ENCODE peak calls at places on chromosome 13, in ten cellular contexts. Q is GM23338, M is ovary, D is PC-9, A is IMR-90, L is stomach, G is A549, V is heart left ventricle, R is colonic mucosa, P is H1. W is an unnamed sample.

GRCh38 chr13:30862707-30863106 is 43.4 kb upstream of the MEDAG start:
- DNase-seq in R (no peak), A (no peak), P (no peak), D (no peak), Q (peak), M (peak), V (peak), L (no peak), G (no peak), W (no peak)

GRCh38 chr13:47038196-47038595 is 141.3 kb upstream of the HTR2A start:
- DNase-seq in Q (no peak), G (no peak), V (no peak), D (no peak), R (no peak), A (peak), M (no peak), L (no peak), P (no peak), W (no peak)

GRCh38 chr13:80923907-80924306 is 583.0 kb upstream of the SPRY2 start:
- DNase-seq in A (no peak), Q (peak), M (no peak), L (no peak), R (no peak), D (no peak), P (no peak), G (no peak), V (no peak), W (no peak)

GRCh38 chr13:43934273-43934672 is 54.6 kb downstream of the LACC1 start:
- DNase-seq in L (no peak), G (peak), R (no peak), P (no peak), M (no peak), Q (no peak), D (no peak), V (no peak), A (peak), W (no peak)

GRCh38 chr13:41599619-41600018 is 142.3 kb downstream of the RGCC start:
- DNase-seq in R (no peak), D (no peak), L (no peak), M (no peak), Q (no peak), V (no peak), A (no peak), P (no peak), G (no peak), W (no peak)

GRCh38 chr13:81305928-81306327 is 965.0 kb upstream of the SPRY2 start:
- DNase-seq in L (no peak), Q (no peak), G (no peak), D (no peak), P (no peak), A (no peak), V (no peak), M (no peak), R (no peak), W (no peak)

GRCh38 chr13:81929988-81930387 is 1589.1 kb upstream of the SPRY2 start:
- DNase-seq in M (no peak), R (no peak), G (peak), A (no peak), V (no peak), L (no peak), P (no peak), D (no peak), Q (peak), W (no peak)

GRCh38 chr13:46698910-46699460 is 98.0 kb downstream of the ESD start:
- DNase-seq in Q (no peak), D (no peak), L (no peak), M (no peak), R (no peak), A (peak), P (no peak), G (no peak), V (no peak), W (no peak)

GRCh38 chr13:32010137-32010536 is 21.4 kb upstream of the FRY start:
- DNase-seq in P (no peak), G (no peak), V (no peak), A (peak), L (no peak), M (no peak), Q (no peak), D (no peak), R (no peak), W (peak)

GRCh38 chr13:79346300-79346914 is 59.6 kb downstream of the RBM26 start:
- DNase-seq in P (no peak), D (no peak), M (no peak), L (no peak), G (no peak), A (no peak), R (no peak), V (no peak), Q (no peak), W (peak)

GRCh38 chr13:31468114-31468902 is 268.5 kb downstream of the B3GLCT start:
- DNase-seq in R (no peak), Q (peak), D (no peak), G (no peak), V (no peak), M (no peak), P (no peak), A (no peak), L (no peak), W (no peak)

GRCh38 chr13:111853766-111854165 is 213.2 kb upstream of the SOX1 start:
- DNase-seq in D (no peak), G (no peak), Q (no peak), L (no peak), A (no peak), R (no peak), M (no peak), V (no peak), P (no peak), W (no peak)

GRCh38 chr13:80924596-80924995 is 583.7 kb upstream of the SPRY2 start:
- DNase-seq in Q (no peak), P (no peak), R (no peak), D (no peak), L (no peak), A (no peak), M (no peak), V (no peak), G (no peak), W (no peak)

GRCh38 chr13:29411493-29411892 is 184.0 kb downstream of the SLC7A1 start:
- DNase-seq in A (no peak), P (no peak), M (no peak), G (no peak), L (no peak), V (no peak), Q (no peak), D (no peak), R (no peak), W (peak)

GRCh38 chr13:100334209-100334608 is 245.3 kb downstream of the PCCA start:
- DNase-seq in A (no peak), Q (no peak), D (no peak), G (no peak), R (no peak), L (no peak), V (no peak), P (no peak), M (no peak), W (no peak)

GRCh38 chr13:44141213-44141724 is 232.4 kb upstream of the SERP2 start:
- DNase-seq in D (peak), L (no peak), P (no peak), M (peak), Q (peak), R (peak), A (no peak), V (no peak), G (no peak), W (peak)

GRCh38 chr13:66657165-66657895 is 572.8 kb downstream of the PCDH9 start:
- DNase-seq in D (peak), R (no peak), G (peak), Q (peak), L (peak), P (no peak), A (peak), V (peak), M (peak), W (peak)

GRCh38 chr13:34589581-34589980 is 352.5 kb upstream of the NBEA start:
- DNase-seq in D (no peak), P (no peak), M (no peak), Q (no peak), A (no peak), L (no peak), R (no peak), V (no peak), G (no peak), W (no peak)

GRCh38 chr13:35791191-35791902 is 314.9 kb upstream of the MAB21L1 start:
- DNase-seq in R (no peak), L (no peak), A (peak), V (no peak), M (no peak), D (no peak), G (peak), Q (no peak), P (no peak), W (peak)

GRCh38 chr13:40597735-40598365 is 68.6 kb downstream of the FOXO1 start:
- DNase-seq in A (no peak), G (no peak), P (no peak), L (peak), R (no peak), Q (peak), M (no peak), V (no peak), D (peak), W (no peak)

GRCh38 chr13:21998279-21998678 is 327.4 kb downstream of the FGF9 start:
- DNase-seq in V (no peak), L (no peak), Q (peak), D (no peak), G (no peak), R (no peak), A (no peak), M (no peak), P (no peak), W (no peak)

GRCh38 chr13:31860002-31860401 is 120.7 kb downstream of the RXFP2 start:
- DNase-seq in D (no peak), M (peak), Q (no peak), A (no peak), R (no peak), G (no peak), P (no peak), L (no peak), V (no peak), W (no peak)

GRCh38 chr13:100389617-100390016 is 199.0 kb downstream of the GGACT start:
- DNase-seq in G (no peak), V (no peak), D (no peak), R (no peak), Q (no peak), L (no peak), A (no peak), M (no peak), P (no peak), W (no peak)

GRCh38 chr13:73045036-73045435 is 13.8 kb upstream of the KLF5 start:
- DNase-seq in D (no peak), L (no peak), R (no peak), Q (no peak), A (no peak), P (no peak), G (no peak), V (no peak), M (no peak), W (no peak)

GRCh38 chr13:38755792-38756191 is 68.9 kb downstream of the FREM2 start:
- DNase-seq in M (no peak), L (peak), P (no peak), R (no peak), G (no peak), A (no peak), D (no peak), Q (no peak), V (no peak), W (no peak)

GRCh38 chr13:42453091-42453645 is 120.8 kb upstream of the TNFSF11 start:
- DNase-seq in Q (no peak), A (no peak), P (no peak), M (no peak), D (no peak), V (no peak), R (no peak), G (no peak), L (no peak), W (no peak)

GRCh38 chr13:100108913-100109507 is 20.1 kb downstream of the PCCA start:
- DNase-seq in L (no peak), A (peak), G (no peak), Q (no peak), M (no peak), R (no peak), D (no peak), V (no peak), P (no peak), W (peak)

GRCh38 chr13:40692946-40693345 is 26.5 kb upstream of the FOXO1 start:
- DNase-seq in R (no peak), Q (no peak), D (peak), L (no peak), G (no peak), A (no peak), M (no peak), V (no peak), P (no peak), W (no peak)

GRCh38 chr13:57874530-57874929 is 243.0 kb downstream of the PCDH17 start:
- DNase-seq in Q (no peak), R (no peak), G (no peak), A (no peak), M (no peak), V (no peak), P (no peak), L (no peak), D (no peak), W (no peak)

GRCh38 chr13:34360702-34361101 is 542.8 kb downstream of the RFC3 start:
- DNase-seq in P (no peak), M (no peak), V (no peak), D (no peak), R (no peak), A (no peak), G (no peak), L (no peak), Q (no peak), W (no peak)

GRCh38 chr13:62483774-62484173 is 1068.1 kb upstream of the PCDH20 start:
- DNase-seq in R (no peak), Q (peak), P (no peak), A (peak), L (no peak), M (no peak), G (no peak), D (no peak), V (no peak), W (no peak)

GRCh38 chr13:75787249-75787940 is 151.3 kb downstream of the LMO7 start:
- DNase-seq in M (no peak), P (no peak), R (no peak), Q (no peak), L (no peak), D (no peak), G (peak), A (peak), V (no peak), W (peak)

GRCh38 chr13:42594577-42595571 is 20.9 kb downstream of the TNFSF11 start:
- DNase-seq in G (peak), R (peak), Q (peak), P (no peak), M (peak), V (no peak), A (peak), L (peak), D (peak), W (peak)

GRCh38 chr13:40211586-40211968 is 454.9 kb downstream of the FOXO1 start:
- DNase-seq in V (no peak), A (no peak), D (no peak), Q (no peak), R (no peak), G (no peak), L (no peak), M (no peak), P (no peak), W (no peak)

GRCh38 chr13:70255406-70255991 is 147.2 kb upstream of the KLHL1 start:
- DNase-seq in G (no peak), M (no peak), D (no peak), R (no peak), A (no peak), Q (no peak), L (no peak), V (peak), P (no peak), W (no peak)

GRCh38 chr13:56861472-56861871 is 279.2 kb upstream of the PRR20A start:
- DNase-seq in M (no peak), A (no peak), R (no peak), L (no peak), Q (no peak), D (no peak), P (no peak), G (no peak), V (no peak), W (no peak)

GRCh38 chr13:21139374-21139773 is 37.0 kb downstream of the SKA3 start:
- DNase-seq in L (no peak), D (no peak), G (no peak), Q (no peak), P (no peak), M (no peak), A (no peak), R (peak), V (no peak), W (no peak)

GRCh38 chr13:21060063-21060826 is 1.1 kb downstream of the LATS2 start:
- DNase-seq in L (peak), V (peak), P (no peak), A (peak), R (peak), G (peak), D (no peak), Q (peak), M (peak), W (peak)

GRCh38 chr13:35720290-35720689 is 243.8 kb upstream of the MAB21L1 start:
- DNase-seq in L (no peak), M (no peak), Q (no peak), D (no peak), G (no peak), P (no peak), R (no peak), V (no peak), A (no peak), W (no peak)

GRCh38 chr13:33015791-33016323 is 366 bp upstream of the KL start:
- DNase-seq in P (no peak), Q (peak), V (peak), R (peak), D (peak), M (peak), A (no peak), G (no peak), L (peak), W (no peak)
- H3K4me3 ChIP-seq in P (peak), Q (peak), V (peak), R (peak), D (peak), M (peak), A (no peak), G (peak), L (peak), W (no peak)

DNA sequence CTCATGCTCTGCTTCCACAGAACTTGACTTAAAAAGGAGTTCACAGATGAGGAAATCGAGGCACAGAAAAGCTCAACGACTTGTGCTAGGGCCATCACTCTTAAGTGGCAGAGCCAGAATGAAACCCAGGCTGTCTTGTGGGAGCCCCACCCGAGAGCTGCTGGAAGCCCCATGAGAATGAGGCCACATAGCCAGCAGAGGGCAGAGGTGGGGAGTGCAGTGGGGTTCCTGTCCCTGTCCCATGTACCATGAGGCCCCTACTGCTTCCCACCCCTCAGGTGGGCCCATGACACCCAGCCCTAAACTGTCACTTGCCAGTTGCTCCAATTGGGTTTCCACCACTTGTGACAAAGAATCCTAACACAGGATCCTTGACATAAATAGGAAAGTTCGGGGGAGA is 175.9 kb downstream of the IRS2 start:
- DNase-seq in A (no peak), P (peak), R (peak), L (peak), Q (peak), D (peak), M (peak), G (peak), V (peak), W (no peak)
- TF ChIP-seq CTCF in A (peak), P (peak), R (peak), L (no peak), Q (peak), D (peak), M (no peak), G (no peak), V (peak), W (peak)

GRCh38 chr13:37648604-37649003 is 50.0 kb upstream of the POSTN start:
- DNase-seq in V (no peak), L (no peak), D (no peak), A (peak), P (no peak), Q (no peak), R (no peak), M (no peak), G (no peak), W (peak)
- H3K4me3 ChIP-seq in V (no peak), L (no peak), D (no peak), A (no peak), P (no peak), Q (no peak), R (no peak), M (no peak), G (no peak), W (no peak)

GRCh38 chr13:113751491-113751890 is 7.5 kb upstream of the TMEM255B start:
- DNase-seq in G (no peak), Q (no peak), P (no peak), D (no peak), L (no peak), V (peak), A (no peak), R (no peak), M (no peak), W (no peak)

GRCh38 chr13:113753171-113753570 is 5.9 kb upstream of the TMEM255B start:
- DNase-seq in P (no peak), Q (no peak), G (no peak), L (no peak), D (no peak), M (no peak), A (no peak), R (no peak), V (peak), W (no peak)

GRCh38 chr13:113756441-113757097 is 2.5 kb upstream of the TMEM255B start:
- DNase-seq in G (no peak), Q (no peak), D (no peak), R (no peak), A (peak), M (peak), V (peak), L (no peak), P (no peak), W (no peak)

GRCh38 chr13:113754242-113754641 is 4.8 kb upstream of the TMEM255B start:
- DNase-seq in Q (no peak), G (no peak), V (peak), D (no peak), R (no peak), L (no peak), M (no peak), P (no peak), A (no peak), W (no peak)

GRCh38 chr13:113754691-113755090 is 4.3 kb upstream of the TMEM255B start:
- DNase-seq in M (no peak), P (no peak), V (peak), L (no peak), R (no peak), G (no peak), D (no peak), Q (no peak), A (no peak), W (no peak)
- TF ChIP-seq CTCF in M (no peak), P (no peak), V (no peak), L (no peak), R (no peak), G (no peak), D (no peak), Q (no peak), A (no peak), W (no peak)

DNA sequence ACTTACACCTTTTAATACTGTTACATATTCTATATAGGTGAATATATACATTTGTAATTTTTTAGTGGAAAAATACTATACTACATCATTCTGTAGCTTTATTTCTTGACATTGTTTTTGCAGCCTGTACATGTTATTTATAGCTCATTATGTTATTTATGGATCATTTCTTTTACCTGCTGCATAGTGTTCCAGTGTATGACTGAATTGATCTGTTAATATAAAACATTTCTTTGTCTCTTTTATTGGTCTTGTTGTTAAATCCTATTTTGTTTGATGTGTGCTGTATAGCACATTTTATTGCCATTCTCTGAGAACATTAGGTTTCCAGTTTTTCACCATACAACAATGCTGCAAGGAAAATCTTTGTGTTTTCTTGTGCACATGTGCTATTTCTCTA is 2.4 kb downstream of the SETDB2 start:
- DNase-seq in V (no peak), D (no peak), Q (no peak), L (no peak), R (no peak), G (no peak), P (no peak), M (no peak), A (no peak), W (no peak)
- H3K4me3 ChIP-seq in V (no peak), D (no peak), Q (no peak), L (no peak), R (no peak), G (no peak), P (no peak), M (no peak), A (no peak), W (no peak)

GRCh38 chr13:101945435-101945834 is 456.4 kb downstream of the FGF14 start:
- DNase-seq in R (no peak), V (no peak), A (no peak), L (no peak), M (no peak), G (peak), P (no peak), Q (peak), D (no peak), W (no peak)

GRCh38 chr13:101942038-101942437 is 459.8 kb downstream of the FGF14 start:
- DNase-seq in A (peak), G (peak), P (no peak), V (no peak), D (no peak), Q (peak), M (no peak), L (no peak), R (peak), W (peak)

GRCh38 chr13:101939370-101939769 is 462.5 kb downstream of the FGF14 start:
- DNase-seq in A (no peak), P (no peak), L (no peak), Q (no peak), V (no peak), M (no peak), D (no peak), G (no peak), R (no peak), W (no peak)

GRCh38 chr13:101942535-101943157 is 459.2 kb downstream of the FGF14 start:
- DNase-seq in L (no peak), Q (no peak), V (no peak), P (no peak), G (no peak), D (no peak), R (no peak), M (no peak), A (no peak), W (no peak)

GRCh38 chr13:101941095-101941777 is 460.6 kb downstream of the FGF14 start:
- DNase-seq in L (no peak), A (peak), G (peak), M (no peak), V (no peak), D (no peak), Q (peak), R (no peak), P (no peak), W (peak)
- TF ChIP-seq CTCF in L (no peak), A (peak), G (no peak), M (no peak), V (no peak), D (peak), Q (peak), R (no peak), P (peak), W (peak)